ENCODE peak calls at places on chromosomes 4 and X, in four cellular contexts. One of them, this sample, is unnamed.

GRCh38 chr4:178333355-178333754 is 891.1 kb upstream of the AGA start:
- DNase-seq in GM23338: no peak
- DNase-seq in HepG2: no peak
- DNase-seq in stomach: no peak
- DNase-seq in this sample: no peak

GRCh38 chrX:6449946-6450345 is 85.0 kb downstream of the VCX3A start:
- DNase-seq in GM23338: no peak
- DNase-seq in HepG2: no peak
- DNase-seq in stomach: no peak
- DNase-seq in this sample: no peak

GRCh38 chr4:3083732-3084131 is 9.3 kb downstream of the HTT start:
- DNase-seq in GM23338: no peak
- DNase-seq in HepG2: no peak
- DNase-seq in stomach: no peak
- DNase-seq in this sample: no peak

GRCh38 chrX:85992811-85993229 is 54.5 kb downstream of the CHM start:
- DNase-seq in GM23338: no peak
- DNase-seq in HepG2: peak
- DNase-seq in stomach: no peak
- DNase-seq in this sample: no peak

GRCh38 chr4:158181906-158182305 is 9.1 kb upstream of the GASK1B start:
- DNase-seq in GM23338: no peak
- DNase-seq in HepG2: no peak
- DNase-seq in stomach: no peak
- DNase-seq in this sample: no peak

GRCh38 chr4:73974352-73974751 is 7.5 kb downstream of the PF4 start:
- DNase-seq in GM23338: no peak
- DNase-seq in HepG2: no peak
- DNase-seq in stomach: no peak
- DNase-seq in this sample: no peak

GRCh38 chrX:25154168-25154567 is 138.4 kb upstream of the ARX start:
- DNase-seq in GM23338: no peak
- DNase-seq in HepG2: no peak
- DNase-seq in stomach: no peak
- DNase-seq in this sample: no peak

GRCh38 chr4:98996056-98996941 is 778 bp downstream of the METAP1 start:
- DNase-seq in GM23338: peak
- DNase-seq in HepG2: peak
- DNase-seq in stomach: no peak
- DNase-seq in this sample: no peak

GRCh38 chrX:153668423-153669173 is 5.0 kb downstream of the PNCK start:
- DNase-seq in GM23338: peak
- DNase-seq in HepG2: no peak
- DNase-seq in stomach: no peak
- DNase-seq in this sample: no peak

GRCh38 chr4:55637272-55637820 is 1.2 kb upstream of the NMU start:
- DNase-seq in GM23338: peak
- DNase-seq in HepG2: no peak
- DNase-seq in stomach: no peak
- DNase-seq in this sample: no peak
- TF ChIP-seq POLR2AphosphoS5 in GM23338: no peak
- TF ChIP-seq POLR2AphosphoS5 in HepG2: no peak
- TF ChIP-seq POLR2AphosphoS5 in stomach: no peak
- TF ChIP-seq POLR2AphosphoS5 in this sample: no peak

GRCh38 chr4:7330031-7330596 is 104.6 kb downstream of the PSAPL1 start:
- DNase-seq in GM23338: peak
- DNase-seq in HepG2: no peak
- DNase-seq in stomach: no peak
- DNase-seq in this sample: no peak
- TF ChIP-seq POLR2AphosphoS5 in GM23338: no peak
- TF ChIP-seq POLR2AphosphoS5 in HepG2: no peak
- TF ChIP-seq POLR2AphosphoS5 in stomach: no peak
- TF ChIP-seq POLR2AphosphoS5 in this sample: no peak

DNA sequence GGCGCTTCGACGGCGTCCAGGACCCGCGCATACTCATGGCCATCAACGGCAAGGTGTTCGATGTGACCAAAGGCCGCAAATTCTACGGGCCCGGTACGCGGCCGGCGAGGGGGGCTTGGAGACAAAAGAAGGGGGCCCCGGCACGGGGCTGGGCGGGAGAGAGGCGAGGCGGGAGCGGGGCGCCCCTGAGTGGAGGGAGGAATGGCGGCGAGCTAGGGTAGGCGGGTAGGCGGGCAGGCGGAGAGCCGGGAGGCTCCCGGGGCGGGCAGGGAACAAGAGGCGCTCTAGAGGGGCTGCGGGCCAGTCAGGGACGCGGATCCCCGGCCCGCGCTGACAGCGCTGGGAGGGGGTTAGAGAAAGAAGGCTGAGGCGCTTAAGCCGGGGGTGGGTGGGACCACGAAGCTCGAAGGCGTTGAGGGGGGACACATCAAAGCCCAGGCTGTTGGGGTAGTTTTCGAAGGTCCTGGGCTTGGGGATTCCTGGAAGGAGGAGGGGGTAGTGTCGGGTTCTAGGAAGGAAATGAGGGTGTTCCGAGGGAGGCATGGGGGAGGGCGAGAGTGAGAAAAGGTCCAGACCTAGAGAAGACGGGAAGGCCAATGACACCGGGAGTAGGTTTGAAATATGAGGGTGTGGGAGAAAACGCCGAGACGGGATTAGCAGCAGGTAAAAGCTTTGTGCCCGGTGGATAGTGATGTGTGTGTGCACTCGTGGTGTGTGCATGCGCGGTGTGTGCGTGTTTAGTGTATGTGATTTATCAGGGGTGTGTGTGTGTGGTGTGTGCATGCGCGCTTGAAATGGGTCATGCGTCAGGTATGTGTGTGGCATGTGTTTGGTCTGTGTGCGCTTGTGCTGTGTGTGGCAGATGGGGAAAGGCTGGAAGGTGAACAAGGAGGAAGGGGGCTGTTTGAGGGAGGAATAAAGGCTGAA is 777 bp downstream of the PGRMC1 start:
- DNase-seq in GM23338: no peak
- DNase-seq in HepG2: no peak
- DNase-seq in stomach: peak
- DNase-seq in this sample: no peak
- TF ChIP-seq POLR2AphosphoS5 in GM23338: no peak
- TF ChIP-seq POLR2AphosphoS5 in HepG2: no peak
- TF ChIP-seq POLR2AphosphoS5 in stomach: no peak
- TF ChIP-seq POLR2AphosphoS5 in this sample: no peak

GRCh38 chr4:41822326-41822725 is 73.8 kb upstream of the PHOX2B start:
- DNase-seq in GM23338: no peak
- DNase-seq in HepG2: no peak
- DNase-seq in stomach: no peak
- DNase-seq in this sample: no peak
- TF ChIP-seq POLR2AphosphoS5 in GM23338: no peak
- TF ChIP-seq POLR2AphosphoS5 in HepG2: no peak
- TF ChIP-seq POLR2AphosphoS5 in stomach: no peak
- TF ChIP-seq POLR2AphosphoS5 in this sample: no peak

GRCh38 chr4:25172964-25173917 is 13.0 kb upstream of the SEPSECS start:
- DNase-seq in GM23338: no peak
- DNase-seq in HepG2: no peak
- DNase-seq in stomach: no peak
- DNase-seq in this sample: peak
- TF ChIP-seq POLR2AphosphoS5 in GM23338: no peak
- TF ChIP-seq POLR2AphosphoS5 in HepG2: no peak
- TF ChIP-seq POLR2AphosphoS5 in stomach: peak
- TF ChIP-seq POLR2AphosphoS5 in this sample: no peak

This sample was measured in breast epithelium.